ENCODE peak calls at places on chromosomes 7 and 10, in four cellular contexts. I is aorta, C is mesenchymal stem cell, M is psoas muscle. B is an unnamed sample.

GRCh38 chr7:54813398-54813797 is 54.4 kb upstream of the SEC61G start:
- DNase-seq in I (no peak), C (no peak), M (peak; percentile 68), B (no peak)

GRCh38 chr7:75966209-75966961 is 28.0 kb downstream of the TMEM120A start:
- DNase-seq in I (peak; percentile 87), C (no peak), M (peak; percentile 86), B (peak; percentile 75)

GRCh38 chr7:1571261-1571650 is 1.4 kb upstream of the PSMG3 start:
- DNase-seq in I (peak; percentile 52), C (peak; percentile 87), M (peak; percentile 44), B (no peak)

GRCh38 chr10:92552310-92552709 is 21.6 kb downstream of the IDE start:
- DNase-seq in I (no peak), C (no peak), M (no peak), B (no peak)

GRCh38 chr10:81541517-81541916 is 333.5 kb upstream of the NRG3 start:
- DNase-seq in I (no peak), C (no peak), M (no peak), B (no peak)

GRCh38 chr7:27142562-27143021 is 889 bp downstream of the HOXA5 start:
- DNase-seq in I (no peak), C (no peak), M (peak; percentile 41), B (no peak)

GRCh38 chr7:88377421-88377820 is 70.7 kb upstream of the STEAP4 start:
- DNase-seq in I (no peak), C (no peak), M (no peak), B (no peak)

GRCh38 chr7:153835712-153836265 is 216.4 kb upstream of the DPP6 start:
- DNase-seq in I (no peak), C (no peak), M (no peak), B (peak; percentile 31)

GRCh38 chr7:20064974-20065862 is 152.0 kb downstream of the MACC1 start:
- DNase-seq in I (no peak), C (peak; percentile 60), M (no peak), B (no peak)

GRCh38 chr10:132700168-132701098 is 85.5 kb downstream of the NKX6-2 start:
- DNase-seq in I (peak; percentile 79), C (peak; percentile 75), M (peak; percentile 51), B (no peak)

GRCh38 chr10:18005781-18006456 is 54.2 kb downstream of the SLC39A12 start:
- DNase-seq in I (no peak), C (peak; percentile 86), M (no peak), B (peak; percentile 31)

GRCh38 chr7:50733552-50733951 is 49.1 kb downstream of the GRB10 start:
- DNase-seq in I (peak; percentile 43), C (peak; percentile 41), M (no peak), B (no peak)

GRCh38 chr10:104099274-104099673 is 13.6 kb upstream of the COL17A1 start:
- DNase-seq in I (no peak), C (no peak), M (no peak), B (no peak)

GRCh38 chr7:100583132-100584045 is 2.5 kb downstream of the LRCH4 start:
- DNase-seq in I (peak; percentile 76), C (peak; percentile 90), M (peak; percentile 71), B (peak; percentile 72)

GRCh38 chr10:116602648-116603400 is 12.1 kb downstream of the PNLIPRP1 start:
- DNase-seq in I (no peak), C (no peak), M (no peak), B (no peak)

GRCh38 chr7:68176974-68177373 is 1180.3 kb downstream of the TYW1 start:
- DNase-seq in I (no peak), C (peak; percentile 1), M (no peak), B (no peak)

GRCh38 chr10:77120012-77120411 is 517.6 kb downstream of the KCNMA1 start:
- DNase-seq in I (no peak), C (no peak), M (no peak), B (no peak)

GRCh38 chr7:94618134-94618533 is 37.8 kb downstream of the SGCE start:
- DNase-seq in I (no peak), C (no peak), M (no peak), B (no peak)

GRCh38 chr10:48251152-48251524 is 23.4 kb downstream of the FRMPD2 start:
- DNase-seq in I (no peak), C (no peak), M (no peak), B (peak; percentile 54)

GRCh38 chr7:133633055-133633454 is 380.2 kb downstream of the EXOC4 start:
- DNase-seq in I (no peak), C (peak; percentile 73), M (no peak), B (no peak)

GRCh38 chr10:132538031-132538789 is 623 bp downstream of the INPP5A start:
- DNase-seq in I (peak; percentile 79), C (no peak), M (peak; percentile 67), B (peak; percentile 65)

GRCh38 chr10:102455893-102456471 is 4.6 kb upstream of the C10orf95 start:
- DNase-seq in I (no peak), C (peak; percentile 92), M (no peak), B (no peak)

GRCh38 chr10:99619090-99619800 is 994 bp downstream of the SLC25A28 start:
- DNase-seq in I (no peak), C (peak; percentile 69), M (no peak), B (no peak)

GRCh38 chr7:44964384-44964830 is 14.4 kb downstream of the MYO1G start:
- DNase-seq in I (peak; percentile 73), C (peak; percentile 16), M (no peak), B (no peak)

GRCh38 chr7:2814682-2815522 is 29.2 kb downstream of the GNA12 start:
- DNase-seq in I (no peak), C (peak; percentile 80), M (no peak), B (no peak)

GRCh38 chr7:22647451-22648257 is 79.3 kb upstream of the IL6 start:
- DNase-seq in I (no peak), C (peak; percentile 92), M (no peak), B (no peak)

GRCh38 chr10:97895084-97895483 is 45.4 kb downstream of the GOLGA7B start:
- DNase-seq in I (peak; percentile 64), C (no peak), M (no peak), B (no peak)

GRCh38 chr7:81627565-81628287 is 142.1 kb downstream of the HGF start:
- DNase-seq in I (no peak), C (peak; percentile 74), M (no peak), B (no peak)

GRCh38 chr7:94274828-94275227 is 119.9 kb upstream of the COL1A2 start:
- DNase-seq in I (no peak), C (no peak), M (no peak), B (no peak)

GRCh38 chr7:135508853-135509588 is 881 bp downstream of the CNOT4 start:
- DNase-seq in I (no peak), C (peak; percentile 69), M (no peak), B (peak; percentile 10)

GRCh38 chr10:132858121-132859081 is 72.5 kb upstream of the NKX6-2 start:
- DNase-seq in I (peak; percentile 74), C (no peak), M (peak; percentile 28), B (no peak)

GRCh38 chr10:97827778-97828291 is 21.8 kb upstream of the GOLGA7B start:
- DNase-seq in I (peak; percentile 80), C (no peak), M (no peak), B (no peak)

GRCh38 chr10:12390733-12391132 is 41.4 kb downstream of the CAMK1D start:
- DNase-seq in I (peak; percentile 82), C (no peak), M (no peak), B (peak; percentile 38)

GRCh38 chr7:123594813-123595241 is 6.8 kb upstream of the ASB15 start:
- DNase-seq in I (no peak), C (peak; percentile 43), M (no peak), B (no peak)

GRCh38 chr7:105851064-105851463 is 25.3 kb downstream of the ATXN7L1 start:
- DNase-seq in I (no peak), C (no peak), M (no peak), B (no peak)

GRCh38 chr7:105857009-105857952 is 19.1 kb downstream of the ATXN7L1 start:
- DNase-seq in I (no peak), C (no peak), M (no peak), B (no peak)

GRCh38 chr7:105853931-105854419 is 22.4 kb downstream of the ATXN7L1 start:
- DNase-seq in I (no peak), C (peak; percentile 36), M (no peak), B (no peak)

GRCh38 chr7:105849122-105849855 is 27.1 kb downstream of the ATXN7L1 start:
- DNase-seq in I (no peak), C (peak; percentile 46), M (no peak), B (no peak)

DNA sequence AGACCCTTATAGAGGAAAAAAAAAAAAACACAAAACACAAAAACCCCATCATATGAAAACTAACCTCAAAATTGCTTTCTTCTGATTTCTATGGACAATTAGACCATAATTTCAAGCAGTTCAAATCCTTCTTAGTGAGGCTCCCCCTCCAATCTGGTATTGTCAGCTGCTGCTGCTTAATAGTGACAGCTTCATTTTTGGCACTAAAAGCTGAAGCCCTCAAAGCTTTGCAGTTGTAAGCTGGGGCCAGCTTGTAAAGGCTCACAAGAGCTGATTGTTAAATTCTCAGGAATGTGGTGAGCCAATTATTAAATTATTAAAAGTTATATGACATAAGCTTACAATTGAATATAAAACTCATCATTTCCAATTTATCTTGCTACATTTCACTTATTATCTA is 21.9 kb downstream of the ATXN7L1 start:
- DNase-seq in I (no peak), C (no peak), M (no peak), B (no peak)
- H3K4me3 ChIP-seq in I (no peak overlapping the region), C (no peak overlapping the region), M (no peak overlapping the region), B (no peak overlapping the region)

GRCh38 chr10:43076311-43076875 is 476 bp upstream of the RET start:
- DNase-seq in I (no peak), C (peak; percentile 6), M (peak; percentile 48), B (no peak)
- H3K27ac ChIP-seq in I (no peak overlapping the region), C (no peak overlapping the region), M (no peak overlapping the region), B (no peak overlapping the region)

DNA sequence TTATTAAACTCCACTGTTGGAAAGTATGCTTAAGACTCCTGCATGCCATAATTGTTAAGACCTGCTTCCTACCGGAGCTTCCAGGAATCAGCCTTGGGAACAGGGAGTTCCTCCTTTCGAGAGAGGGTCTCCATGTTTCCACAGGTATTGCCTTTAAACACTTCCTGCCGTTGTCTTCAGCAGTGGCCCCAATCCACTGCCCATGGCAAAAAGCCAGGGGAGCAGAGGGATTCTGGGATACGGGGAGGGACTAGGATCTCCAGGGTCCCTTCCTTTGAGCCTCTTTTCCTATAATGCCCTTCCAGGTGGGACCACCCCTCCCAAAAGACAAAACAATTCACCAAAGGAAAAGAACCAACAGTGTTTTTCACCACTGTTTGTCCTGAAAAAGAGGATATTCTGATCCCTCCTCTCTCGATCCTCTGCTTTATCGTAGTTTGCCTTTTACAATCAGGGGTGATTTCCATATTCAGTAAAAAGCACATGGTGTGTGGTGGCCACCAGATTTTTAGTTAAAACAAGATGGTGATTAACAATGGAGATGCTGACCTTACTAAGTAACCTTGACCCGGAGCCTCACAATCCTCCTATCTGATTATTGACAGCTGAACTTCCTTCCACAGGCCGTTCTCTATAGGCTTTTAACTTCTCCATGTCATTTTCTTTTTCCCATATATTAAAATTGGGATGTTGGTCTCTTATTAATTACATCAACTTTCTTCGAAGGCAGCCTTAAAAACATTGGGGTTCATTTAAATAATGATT is 36.0 kb downstream of the LRRC72 start:
- DNase-seq in I (no peak), C (no peak), M (no peak), B (no peak)
- H3K4me3 ChIP-seq in I (no peak overlapping the region), C (no peak overlapping the region), M (no peak overlapping the region), B (no peak overlapping the region)

GRCh38 chr10:29734640-29734979 is 99.8 kb upstream of the SVIL start:
- DNase-seq in I (no peak), C (peak; percentile 54), M (no peak), B (no peak)

GRCh38 chr10:29737209-29737565 is 102.4 kb upstream of the SVIL start:
- DNase-seq in I (no peak), C (no peak), M (no peak), B (no peak)

GRCh38 chr10:29735628-29736324 is 101.0 kb upstream of the SVIL start:
- DNase-seq in I (peak; percentile 97), C (peak; percentile 74), M (peak; percentile 95), B (peak; percentile 93)

GRCh38 chr10:29734980-29735627 is 100.3 kb upstream of the SVIL start:
- DNase-seq in I (peak; percentile 91), C (peak; percentile 54), M (peak; percentile 91), B (peak; percentile 80)

GRCh38 chr10:29736325-29737208 is 101.8 kb upstream of the SVIL start:
- DNase-seq in I (peak; percentile 92), C (peak; percentile 72), M (peak; percentile 83), B (peak; percentile 64)
- H3K27ac ChIP-seq in I (peak overlapping the region; percentile 72), C (peak overlapping the region; percentile 76), M (peak overlapping the region; percentile 98), B (peak overlapping the region; percentile 96)

B was measured in heart left ventricle.